ENCODE peak calls at places on chromosomes 12 and 14, in eight cellular contexts. Z, P, A, H, U, T, W and N are unnamed samples.

GRCh38 chr12:14921218-14921617 is 17.1 kb downstream of the ERP27 start:
- DNase-seq in W (no peak), H (no peak), U (no peak), T (no peak), P (no peak), Z (no peak), A (no peak), N (no peak)

GRCh38 chr12:57719777-57720605 is 18.6 kb downstream of the AGAP2 start:
- DNase-seq in T (no peak), W (no peak), H (no peak), A (no peak), P (no peak), U (no peak), Z (no peak), N (no peak)

GRCh38 chr12:126668538-126668937 is 1598.4 kb upstream of the TMEM132C start:
- DNase-seq in W (no peak), H (no peak), T (peak), P (no peak), A (peak), U (no peak), Z (no peak), N (no peak)

GRCh38 chr14:96016761-96017160 is 22.4 kb upstream of the C14orf132 start:
- DNase-seq in U (no peak), Z (peak), T (no peak), P (no peak), A (peak), W (no peak), H (peak), N (no peak)

GRCh38 chr14:81562818-81563217 is 29.2 kb upstream of the SEL1L start:
- DNase-seq in Z (no peak), P (no peak), A (no peak), H (no peak), U (no peak), T (no peak), W (no peak), N (no peak)

GRCh38 chr14:26966942-26967341 is 369.1 kb upstream of the NOVA1 start:
- DNase-seq in P (no peak), Z (no peak), A (peak), T (no peak), W (no peak), U (no peak), H (no peak), N (no peak)

GRCh38 chr12:124578445-124578844 is 11.0 kb upstream of the NCOR2 start:
- DNase-seq in P (no peak), H (no peak), U (no peak), W (no peak), A (no peak), T (no peak), Z (no peak), N (no peak)

GRCh38 chr12:23950775-23951391 is 1.4 kb upstream of the SOX5 start:
- DNase-seq in T (no peak), Z (peak), P (no peak), H (peak), U (peak), W (peak), A (peak), N (peak)

GRCh38 chr14:65604946-65605345 is 192.4 kb downstream of the FUT8 start:
- DNase-seq in H (no peak), T (no peak), A (no peak), Z (no peak), W (no peak), U (no peak), P (no peak), N (no peak)

GRCh38 chr12:131885543-131886057 is 8.8 kb upstream of the ULK1 start:
- DNase-seq in P (no peak), U (no peak), Z (no peak), A (no peak), W (no peak), T (no peak), H (no peak), N (no peak)

GRCh38 chr12:131883521-131883900 is 10.9 kb upstream of the ULK1 start:
- DNase-seq in W (no peak), A (no peak), Z (no peak), P (no peak), T (no peak), H (no peak), U (no peak), N (no peak)

DNA sequence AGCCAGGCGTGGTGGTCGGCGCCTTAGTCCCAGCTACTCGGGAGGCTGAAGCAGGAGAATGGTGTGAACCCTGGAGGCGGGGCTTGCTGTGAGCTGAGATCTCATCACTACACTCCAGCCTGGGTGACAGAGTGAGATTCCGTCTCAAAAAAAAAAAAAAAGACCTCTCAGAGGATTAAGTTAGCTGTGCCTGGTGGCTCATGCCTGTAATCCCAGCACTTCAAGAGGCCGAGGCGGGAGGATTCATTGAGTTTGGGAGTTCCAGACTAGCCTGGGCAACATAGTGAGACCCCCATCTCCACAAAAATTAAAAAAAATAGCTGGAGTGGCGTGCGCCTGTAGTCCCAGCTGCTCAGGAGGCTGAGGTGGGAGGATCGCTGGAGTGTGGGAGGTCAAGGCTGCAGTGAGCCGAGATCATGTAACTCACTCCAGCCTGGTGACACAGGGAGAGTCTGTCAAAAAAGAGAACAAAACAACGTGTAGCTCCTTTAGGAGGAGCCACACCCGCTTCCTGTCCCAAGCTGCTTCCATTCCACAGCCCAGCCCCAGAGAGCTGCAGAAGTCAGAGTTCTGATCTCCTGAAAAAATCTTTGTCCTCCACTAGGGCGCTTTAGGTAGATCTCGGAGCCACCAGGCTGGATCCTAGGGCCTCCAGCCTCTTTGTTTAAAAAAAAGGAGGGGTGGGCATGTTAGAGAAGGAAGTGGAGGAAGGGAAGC is 11.5 kb upstream of the ULK1 start:
- DNase-seq in P (no peak), H (no peak), W (no peak), A (no peak), T (no peak), Z (no peak), U (no peak), N (no peak)
- TF ChIP-seq CTCF in P (no peak), H (no peak), W (no peak), A (no peak), T (no peak), Z (no peak), U (no peak), N (no peak)

DNA sequence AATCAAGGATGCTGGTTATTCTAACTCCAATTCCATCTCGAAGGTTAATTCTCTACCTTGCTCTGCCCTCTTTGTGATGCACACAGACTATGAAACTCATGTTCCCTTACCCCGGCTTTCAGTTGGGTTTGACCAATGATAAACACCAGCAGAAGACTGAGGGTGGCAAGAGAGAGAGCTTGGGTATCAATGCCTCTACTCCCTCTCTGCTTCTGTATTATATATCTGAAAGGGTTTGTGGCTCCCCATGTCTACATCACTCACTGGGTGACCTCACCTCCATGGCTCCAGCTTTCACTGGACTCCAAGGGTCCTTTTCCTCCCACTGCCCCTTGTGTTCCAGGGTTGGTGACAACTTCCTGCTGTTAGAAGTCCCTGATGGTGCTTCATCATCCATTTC is 659.0 kb upstream of the TBX3 start:
- DNase-seq in A (no peak), P (no peak), W (no peak), T (no peak), U (no peak), Z (no peak), H (no peak), N (no peak)
- H3K27ac ChIP-seq in A (no peak), P (no peak), W (no peak), T (no peak), U (no peak), Z (no peak), H (no peak), N (no peak)

GRCh38 chr14:28375295-28375694 is 391.3 kb upstream of the FOXG1 start:
- DNase-seq in T (no peak), H (peak), U (no peak), W (no peak), Z (no peak), A (peak), P (no peak), N (no peak)
- TF ChIP-seq CTCF in T (no peak), H (peak), U (peak), W (no peak), Z (peak), A (peak), P (no peak), N (no peak)

GRCh38 chr12:130160711-130161231 is 1.5 kb upstream of the FZD10 start:
- DNase-seq in A (no peak), W (no peak), Z (peak), T (no peak), H (peak), U (no peak), P (peak), N (no peak)
- H3K27ac ChIP-seq in A (no peak), W (no peak), Z (no peak), T (no peak), H (no peak), U (no peak), P (no peak), N (no peak)

DNA sequence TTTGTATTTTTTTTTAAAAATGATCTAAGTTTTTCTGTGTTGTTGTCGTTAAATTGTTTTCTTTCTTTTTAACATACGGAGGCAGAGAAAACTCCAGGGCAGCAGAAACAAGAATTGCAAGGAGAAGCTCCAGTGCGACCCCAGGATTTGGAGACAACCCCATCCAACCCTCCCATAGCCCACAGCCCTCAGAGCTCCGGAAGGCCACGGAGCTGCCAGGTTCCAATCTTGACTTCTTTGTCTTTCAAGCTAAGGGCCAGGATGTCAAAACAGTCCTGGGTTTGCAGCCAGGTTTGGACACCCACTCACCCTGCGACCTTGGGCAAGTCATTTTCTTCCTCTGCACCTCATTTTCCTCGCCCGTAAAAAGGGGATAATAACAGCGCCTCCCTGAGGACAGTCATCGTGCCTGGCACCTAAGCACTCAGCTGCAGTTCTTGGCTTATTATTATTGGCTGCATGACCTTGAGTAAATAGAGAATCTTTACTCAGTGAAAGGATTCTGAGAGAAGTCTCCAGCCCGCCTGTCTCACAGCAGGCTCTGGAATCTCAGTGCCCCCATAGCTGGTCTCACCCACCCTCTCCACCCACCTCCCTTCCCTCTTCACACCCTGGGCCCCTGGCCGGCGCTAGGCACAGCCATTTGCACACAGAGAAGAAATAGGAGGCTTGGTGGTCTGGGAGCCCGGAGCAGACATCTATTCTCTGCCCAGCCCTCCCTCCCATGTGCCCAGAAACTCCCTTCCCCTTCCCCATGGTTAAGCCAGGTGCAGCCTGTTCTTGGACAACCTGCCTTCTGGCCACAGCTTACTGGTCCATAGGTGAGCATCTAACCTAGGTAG is 79.4 kb upstream of the BCL11B start:
- DNase-seq in T (no peak), U (no peak), Z (peak), A (no peak), W (no peak), P (no peak), H (no peak), N (no peak)
- TF ChIP-seq CTCF in T (no peak), U (no peak), Z (no peak), A (no peak), W (no peak), P (no peak), H (no peak), N (no peak)

GRCh38 chr12:116558280-116559079 is 701 bp upstream of the MAP1LC3B2 start:
- DNase-seq in H (no peak), U (no peak), W (no peak), A (no peak), Z (no peak), P (no peak), T (no peak), N (no peak)
- H3K27ac ChIP-seq in H (no peak), U (peak), W (no peak), A (no peak), Z (peak), P (no peak), T (peak), N (no peak)

GRCh38 chr12:114013601-114014345 is 47.6 kb upstream of the RBM19 start:
- DNase-seq in T (peak), P (no peak), H (peak), A (peak), W (no peak), Z (no peak), U (no peak), N (no peak)
- TF ChIP-seq CTCF in T (no peak), P (no peak), H (peak), A (peak), W (no peak), Z (no peak), U (no peak), N (peak)

GRCh38 chr14:102695172-102695569 is 82.1 kb upstream of the TRAF3 start:
- DNase-seq in T (no peak), A (no peak), Z (no peak), U (no peak), H (no peak), P (no peak), W (no peak), N (no peak)
- H3K27ac ChIP-seq in T (no peak), A (no peak), Z (no peak), U (no peak), H (no peak), P (no peak), W (no peak), N (no peak)